ENCODE peak calls at places on chromosome 9, in four cellular contexts. One of them, this sample, is unnamed.

GRCh38 chr9:61670616-61671015 is 480.8 kb downstream of the SPATA31A7 start:
- DNase-seq in stomach: no peak
- DNase-seq in CD8-positive, alpha-beta T cell: no peak
- DNase-seq in breast epithelium: no peak
- DNase-seq in this sample: no peak

GRCh38 chr9:97387504-97387886 is 24.4 kb upstream of the TDRD7 start:
- DNase-seq in CD8-positive, alpha-beta T cell: no peak
- DNase-seq in breast epithelium: no peak
- DNase-seq in stomach: no peak
- DNase-seq in this sample: no peak

GRCh38 chr9:79196606-79197005 is 375.2 kb upstream of the TLE4 start:
- DNase-seq in breast epithelium: no peak
- DNase-seq in stomach: no peak
- DNase-seq in CD8-positive, alpha-beta T cell: no peak
- DNase-seq in this sample: no peak

GRCh38 chr9:82332774-82333152 is 344.2 kb downstream of the SPATA31D1 start:
- DNase-seq in breast epithelium: no peak
- DNase-seq in CD8-positive, alpha-beta T cell: no peak
- DNase-seq in stomach: no peak
- DNase-seq in this sample: no peak

GRCh38 chr9:131046093-131046380 is 37.1 kb downstream of the LAMC3 start:
- DNase-seq in stomach: no peak
- DNase-seq in CD8-positive, alpha-beta T cell: no peak
- DNase-seq in breast epithelium: no peak
- DNase-seq in this sample: no peak

GRCh38 chr9:76562511-76562911 is 103.5 kb downstream of the GCNT1 start:
- DNase-seq in stomach: no peak
- DNase-seq in CD8-positive, alpha-beta T cell: no peak
- DNase-seq in breast epithelium: no peak
- DNase-seq in this sample: no peak

GRCh38 chr9:13268469-13268868 is 11.0 kb downstream of the MPDZ start:
- DNase-seq in breast epithelium: no peak
- DNase-seq in CD8-positive, alpha-beta T cell: no peak
- DNase-seq in stomach: no peak
- DNase-seq in this sample: no peak

GRCh38 chr9:3526903-3527652 is 1.3 kb upstream of the RFX3 start:
- DNase-seq in breast epithelium: peak; percentile 24
- DNase-seq in stomach: no peak
- DNase-seq in CD8-positive, alpha-beta T cell: peak; percentile 81
- DNase-seq in this sample: no peak

GRCh38 chr9:73667749-73668148 is 516.1 kb downstream of the ANXA1 start:
- DNase-seq in CD8-positive, alpha-beta T cell: no peak
- DNase-seq in breast epithelium: no peak
- DNase-seq in stomach: no peak
- DNase-seq in this sample: no peak

GRCh38 chr9:79569814-79570448 is 1.8 kb upstream of the TLE4 start:
- DNase-seq in CD8-positive, alpha-beta T cell: no peak
- DNase-seq in stomach: no peak
- DNase-seq in breast epithelium: no peak
- DNase-seq in this sample: no peak

GRCh38 chr9:26945591-26945990 is 1.5 kb downstream of the PLAA start:
- DNase-seq in stomach: no peak
- DNase-seq in CD8-positive, alpha-beta T cell: no peak
- DNase-seq in breast epithelium: no peak
- DNase-seq in this sample: no peak

GRCh38 chr9:116464987-116465571 is 222.0 kb upstream of the TRIM32 start:
- DNase-seq in CD8-positive, alpha-beta T cell: no peak
- DNase-seq in breast epithelium: no peak
- DNase-seq in stomach: peak; percentile 46
- DNase-seq in this sample: no peak

GRCh38 chr9:130042406-130042930 is 521 bp downstream of the FNBP1 start:
- DNase-seq in CD8-positive, alpha-beta T cell: peak; percentile 21
- DNase-seq in breast epithelium: no peak
- DNase-seq in stomach: peak; percentile 40
- DNase-seq in this sample: peak; percentile 42

GRCh38 chr9:128714586-128715435 is 9.1 kb downstream of the ZDHHC12 start:
- DNase-seq in stomach: no peak
- DNase-seq in breast epithelium: no peak
- DNase-seq in CD8-positive, alpha-beta T cell: no peak
- DNase-seq in this sample: no peak

GRCh38 chr9:120710110-120710981 is 3.9 kb downstream of the MEGF9 start:
- DNase-seq in CD8-positive, alpha-beta T cell: peak; percentile 23
- DNase-seq in stomach: no peak
- DNase-seq in breast epithelium: no peak
- DNase-seq in this sample: no peak

GRCh38 chr9:116901260-116901659 is 214.2 kb downstream of the TRIM32 start:
- DNase-seq in breast epithelium: no peak
- DNase-seq in stomach: no peak
- DNase-seq in CD8-positive, alpha-beta T cell: no peak
- DNase-seq in this sample: no peak

GRCh38 chr9:93309889-93310425 is 126.0 kb downstream of the WNK2 start:
- DNase-seq in stomach: peak; percentile 13
- DNase-seq in breast epithelium: no peak
- DNase-seq in CD8-positive, alpha-beta T cell: no peak
- DNase-seq in this sample: no peak

GRCh38 chr9:132181796-132182521 is 20.1 kb downstream of the NTNG2 start:
- DNase-seq in breast epithelium: no peak
- DNase-seq in CD8-positive, alpha-beta T cell: no peak
- DNase-seq in stomach: no peak
- DNase-seq in this sample: no peak

GRCh38 chr9:116662633-116663032 is 24.5 kb upstream of the TRIM32 start:
- DNase-seq in stomach: no peak
- DNase-seq in CD8-positive, alpha-beta T cell: no peak
- DNase-seq in breast epithelium: no peak
- DNase-seq in this sample: no peak

GRCh38 chr9:20043035-20043434 is 254.2 kb upstream of the SLC24A2 start:
- DNase-seq in stomach: no peak
- DNase-seq in breast epithelium: no peak
- DNase-seq in CD8-positive, alpha-beta T cell: no peak
- DNase-seq in this sample: no peak

GRCh38 chr9:35669331-35670145 is 4.2 kb upstream of the CA9 start:
- DNase-seq in breast epithelium: no peak
- DNase-seq in stomach: peak; percentile 94
- DNase-seq in CD8-positive, alpha-beta T cell: no peak
- DNase-seq in this sample: no peak

GRCh38 chr9:26502311-26502710 is 390.3 kb downstream of the CAAP1 start:
- DNase-seq in stomach: no peak
- DNase-seq in CD8-positive, alpha-beta T cell: no peak
- DNase-seq in breast epithelium: no peak
- DNase-seq in this sample: no peak

GRCh38 chr9:130989391-130989790 is 19.6 kb upstream of the LAMC3 start:
- DNase-seq in stomach: no peak
- DNase-seq in CD8-positive, alpha-beta T cell: no peak
- DNase-seq in breast epithelium: no peak
- DNase-seq in this sample: no peak

GRCh38 chr9:132986114-132986513 is 7.6 kb downstream of the GFI1B start:
- DNase-seq in CD8-positive, alpha-beta T cell: no peak
- DNase-seq in stomach: no peak
- DNase-seq in breast epithelium: no peak
- DNase-seq in this sample: peak; percentile 19

GRCh38 chr9:26264709-26265601 is 586.7 kb upstream of the TUSC1 start:
- DNase-seq in CD8-positive, alpha-beta T cell: no peak
- DNase-seq in stomach: no peak
- DNase-seq in breast epithelium: no peak
- DNase-seq in this sample: no peak

GRCh38 chr9:123929870-123930831 is at the start of gene DENND1A:
- DNase-seq in stomach: peak; percentile 94
- DNase-seq in breast epithelium: peak; percentile 78
- DNase-seq in CD8-positive, alpha-beta T cell: peak; percentile 85
- DNase-seq in this sample: peak; percentile 95
- TF ChIP-seq CTCF in stomach: no peak
- TF ChIP-seq CTCF in breast epithelium: no peak
- TF ChIP-seq CTCF in CD8-positive, alpha-beta T cell: no peak
- TF ChIP-seq CTCF in this sample: no peak

DNA sequence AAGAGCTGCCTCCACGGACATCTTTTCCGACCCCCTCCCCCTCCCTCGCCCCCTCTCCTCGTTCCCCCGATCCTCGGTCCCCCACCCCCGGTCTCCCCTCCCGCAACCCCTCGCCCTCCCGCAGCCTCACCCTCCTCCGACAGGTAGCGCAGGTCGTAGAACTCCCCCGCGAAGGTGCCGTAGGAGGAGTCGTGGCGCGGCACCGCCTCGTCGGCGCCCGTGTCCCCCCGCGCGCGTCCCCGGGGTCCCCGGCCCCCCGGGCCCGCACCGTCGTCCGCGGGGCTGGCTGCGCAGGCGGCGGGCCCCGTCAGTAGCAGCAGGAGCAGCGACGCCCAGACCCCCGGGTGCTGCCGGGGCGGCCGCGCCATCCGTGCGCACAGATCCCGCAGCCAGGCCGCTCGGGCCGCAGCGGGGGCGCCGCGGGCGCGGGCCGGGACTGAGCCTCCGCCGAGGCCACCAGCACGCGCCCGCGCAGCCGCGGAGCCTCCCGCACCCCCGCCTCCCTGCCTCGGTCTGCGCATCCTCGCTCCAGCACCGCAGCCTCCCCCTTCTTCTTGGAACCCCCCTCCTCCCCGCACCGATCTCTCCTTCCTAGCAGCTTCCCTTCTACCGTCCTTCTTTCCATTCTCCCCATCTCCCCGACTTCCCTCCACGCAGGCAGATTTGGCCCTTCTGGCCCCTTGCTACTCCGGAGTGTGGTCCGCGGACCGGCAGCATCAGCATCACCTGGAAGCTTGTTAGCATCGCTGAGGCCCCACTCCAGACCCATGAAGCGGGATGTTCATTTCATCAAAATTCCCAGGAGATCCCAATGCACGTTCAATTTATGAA is at the start of gene FRRS1L:
- DNase-seq in CD8-positive, alpha-beta T cell: no peak
- DNase-seq in stomach: no peak
- DNase-seq in breast epithelium: no peak
- DNase-seq in this sample: no peak
- H3K4me3 ChIP-seq in CD8-positive, alpha-beta T cell: no peak within 1 kb of the TSS
- H3K4me3 ChIP-seq in stomach: peak within 1 kb of the TSS; percentile 48
- H3K4me3 ChIP-seq in breast epithelium: peak within 1 kb of the TSS; percentile 42
- H3K4me3 ChIP-seq in this sample: no peak within 1 kb of the TSS

GRCh38 chr9:126775926-126776325 is 28.9 kb upstream of the ZBTB43 start:
- DNase-seq in CD8-positive, alpha-beta T cell: no peak
- DNase-seq in breast epithelium: no peak
- DNase-seq in stomach: no peak
- DNase-seq in this sample: no peak

GRCh38 chr9:126781717-126782388 is 23.0 kb upstream of the ZBTB43 start:
- DNase-seq in stomach: peak; percentile 89
- DNase-seq in CD8-positive, alpha-beta T cell: peak; percentile 71
- DNase-seq in breast epithelium: peak; percentile 71
- DNase-seq in this sample: peak; percentile 88

GRCh38 chr9:126773004-126773607 is 31.7 kb upstream of the ZBTB43 start:
- DNase-seq in breast epithelium: no peak
- DNase-seq in stomach: no peak
- DNase-seq in CD8-positive, alpha-beta T cell: no peak
- DNase-seq in this sample: no peak

GRCh38 chr9:126781186-126781585 is 23.7 kb upstream of the ZBTB43 start:
- DNase-seq in CD8-positive, alpha-beta T cell: no peak
- DNase-seq in breast epithelium: no peak
- DNase-seq in stomach: no peak
- DNase-seq in this sample: no peak

DNA sequence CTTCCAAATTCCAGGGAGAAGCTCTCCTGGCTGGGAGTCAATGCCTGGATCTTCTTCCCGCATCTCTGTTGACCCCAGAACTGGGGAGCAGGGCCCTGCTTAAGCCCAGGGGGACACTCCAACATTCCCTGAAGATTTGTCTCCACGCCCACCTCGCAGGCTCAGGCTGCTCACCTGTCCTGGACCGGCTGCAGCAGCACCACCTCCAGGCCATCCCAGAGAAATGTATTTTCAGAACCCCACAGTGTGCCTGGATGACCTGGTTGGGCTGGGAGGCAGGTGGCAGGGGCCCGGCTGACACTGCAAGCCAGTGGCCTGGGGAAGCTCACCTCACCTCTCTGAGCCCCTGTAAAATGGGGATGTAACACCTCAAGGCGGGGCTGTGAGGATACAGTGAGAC is 27.1 kb upstream of the ZBTB43 start:
- DNase-seq in breast epithelium: no peak
- DNase-seq in stomach: no peak
- DNase-seq in CD8-positive, alpha-beta T cell: no peak
- DNase-seq in this sample: no peak
- H3K27me3 ChIP-seq in breast epithelium: no peaks in the 10 kb centered on the region
- H3K27me3 ChIP-seq in stomach: no peaks in the 10 kb centered on the region
- H3K27me3 ChIP-seq in CD8-positive, alpha-beta T cell: no peaks in the 10 kb centered on the region
- H3K27me3 ChIP-seq in this sample: peaks cover 20% of the 10 kb centered on the region

GRCh38 chr9:136760424-136760823 is 2.4 kb upstream of the LCN8 start:
- DNase-seq in breast epithelium: no peak
- DNase-seq in CD8-positive, alpha-beta T cell: no peak
- DNase-seq in stomach: no peak
- DNase-seq in this sample: no peak
- TF ChIP-seq CTCF in breast epithelium: no peak
- TF ChIP-seq CTCF in CD8-positive, alpha-beta T cell: no peak
- TF ChIP-seq CTCF in stomach: no peak
- TF ChIP-seq CTCF in this sample: no peak

GRCh38 chr9:113245894-113246293 is 24.6 kb downstream of the SLC31A1 start:
- DNase-seq in breast epithelium: no peak
- DNase-seq in stomach: no peak
- DNase-seq in CD8-positive, alpha-beta T cell: no peak
- DNase-seq in this sample: no peak
- H3K4me3 ChIP-seq in breast epithelium: no peak overlapping the region
- H3K4me3 ChIP-seq in stomach: no peak overlapping the region
- H3K4me3 ChIP-seq in CD8-positive, alpha-beta T cell: no peak overlapping the region
- H3K4me3 ChIP-seq in this sample: no peak overlapping the region

DNA sequence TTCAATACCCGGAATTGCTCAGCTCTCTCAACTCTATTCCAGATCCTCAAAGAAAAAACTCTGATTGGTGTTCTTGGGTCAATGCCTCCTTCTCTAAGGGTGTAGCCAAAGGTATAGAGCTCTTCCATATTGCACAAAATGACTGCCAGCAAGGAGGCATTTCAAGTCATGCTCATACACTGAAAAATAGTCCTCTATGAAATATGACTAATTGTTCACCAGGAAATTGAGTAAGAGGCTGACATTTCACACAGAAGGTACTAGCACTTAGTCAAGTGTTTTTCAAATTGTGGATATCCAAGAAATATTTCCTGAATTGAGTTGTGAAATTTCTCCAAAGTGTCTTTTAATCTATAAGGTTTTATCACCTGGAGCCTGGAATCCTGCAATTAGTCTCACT is 111.1 kb upstream of the KLF9 start:
- DNase-seq in stomach: no peak
- DNase-seq in CD8-positive, alpha-beta T cell: no peak
- DNase-seq in breast epithelium: no peak
- DNase-seq in this sample: no peak
- H3K27me3 ChIP-seq in stomach: no peaks in the 10 kb centered on the region
- H3K27me3 ChIP-seq in CD8-positive, alpha-beta T cell: no peaks in the 10 kb centered on the region
- H3K27me3 ChIP-seq in breast epithelium: no peaks in the 10 kb centered on the region
- H3K27me3 ChIP-seq in this sample: no peaks in the 10 kb centered on the region

GRCh38 chr9:90888941-90889340 is 87.3 kb downstream of the SYK start:
- DNase-seq in stomach: no peak
- DNase-seq in CD8-positive, alpha-beta T cell: no peak
- DNase-seq in breast epithelium: no peak
- DNase-seq in this sample: no peak

GRCh38 chr9:90893706-90894105 is 92.1 kb downstream of the SYK start:
- DNase-seq in CD8-positive, alpha-beta T cell: no peak
- DNase-seq in breast epithelium: no peak
- DNase-seq in stomach: no peak
- DNase-seq in this sample: no peak

GRCh38 chr9:90894956-90895687 is 93.5 kb downstream of the SYK start:
- DNase-seq in breast epithelium: no peak
- DNase-seq in CD8-positive, alpha-beta T cell: no peak
- DNase-seq in stomach: no peak
- DNase-seq in this sample: no peak

GRCh38 chr9:90891656-90892055 is 90.0 kb downstream of the SYK start:
- DNase-seq in breast epithelium: no peak
- DNase-seq in CD8-positive, alpha-beta T cell: no peak
- DNase-seq in stomach: no peak
- DNase-seq in this sample: no peak

GRCh38 chr9:90890146-90890545 is 88.5 kb downstream of the SYK start:
- DNase-seq in breast epithelium: no peak
- DNase-seq in stomach: no peak
- DNase-seq in CD8-positive, alpha-beta T cell: no peak
- DNase-seq in this sample: no peak
- TF ChIP-seq CTCF in breast epithelium: no peak
- TF ChIP-seq CTCF in stomach: no peak
- TF ChIP-seq CTCF in CD8-positive, alpha-beta T cell: no peak
- TF ChIP-seq CTCF in this sample: no peak